ENCODE peak calls at places on chromosomes 3 and 15, in five cellular contexts. O is activated CD8-positive, alpha-beta memory T cell treated with anti-CD3 and anti-CD28 coated beads for 48 hours; H is NCI-H1092 treated with DMSO at 0.1 percent for 48 hours; U is caudate nucleus; C is A549. K is an unnamed sample.

GRCh38 chr3:183098538-183099025 is 714 bp downstream of the MCCC1 start:
- DNase-seq in O (no peak), H (peak; percentile 23), C (no peak), U (no peak), K (no peak)

GRCh38 chr3:171801738-171802600 is 8.3 kb downstream of the PLD1 start:
- DNase-seq in C (peak; percentile 59), O (no peak), H (no peak), U (no peak), K (no peak)

GRCh38 chr3:31488475-31489017 is 44.2 kb upstream of the STT3B start:
- DNase-seq in C (no peak), O (no peak), U (no peak), H (no peak), K (no peak)

GRCh38 chr15:63389902-63390301 is 8.3 kb upstream of the CA12 start:
- DNase-seq in H (peak; percentile 87), C (no peak), O (no peak), U (no peak), K (no peak)

GRCh38 chr3:143851331-143852017 is 3.2 kb upstream of the SLC9A9 start:
- DNase-seq in C (no peak), U (no peak), O (no peak), H (no peak), K (no peak)

GRCh38 chr15:72057548-72058091 is 60.3 kb downstream of the MYO9A start:
- DNase-seq in H (no peak), C (no peak), O (no peak), U (no peak), K (no peak)

GRCh38 chr3:170355738-170356595 is 1.5 kb upstream of the SKIL start:
- DNase-seq in O (no peak), U (peak; percentile 56), C (peak; percentile 66), H (peak; percentile 55), K (peak; percentile 69)

GRCh38 chr15:50906954-50907865 is 1.3 kb upstream of the AP4E1 start:
- DNase-seq in O (peak; percentile 55), C (peak; percentile 29), U (no peak), H (no peak), K (no peak)

GRCh38 chr3:101978348-101978747 is 129.0 kb downstream of the NFKBIZ start:
- DNase-seq in U (no peak), C (no peak), H (no peak), O (no peak), K (no peak)

GRCh38 chr3:134372405-134373277 is 1.6 kb downstream of the AMOTL2 start:
- DNase-seq in C (no peak), U (no peak), O (no peak), H (no peak), K (no peak)

GRCh38 chr3:46467562-46467961 is 2.9 kb upstream of the LTF start:
- DNase-seq in C (no peak), U (no peak), O (no peak), H (no peak), K (no peak)

GRCh38 chr3:31968927-31969418 is 12.1 kb downstream of the OSBPL10 start:
- DNase-seq in H (no peak), U (no peak), O (no peak), C (peak; percentile 90), K (no peak)

GRCh38 chr15:57649138-57649537 is 57.4 kb upstream of the POLR2M start:
- DNase-seq in C (no peak), U (no peak), O (no peak), H (no peak), K (no peak)

GRCh38 chr3:27345493-27345892 is 23.7 kb downstream of the NEK10 start:
- DNase-seq in H (no peak), U (no peak), C (no peak), O (no peak), K (no peak)

GRCh38 chr3:184156522-184156955 is 1.4 kb downstream of the DVL3 start:
- DNase-seq in U (peak; percentile 45), C (no peak), O (no peak), H (peak; percentile 18), K (peak; percentile 33)

GRCh38 chr15:69987492-69988482 is 109.9 kb downstream of the TLE3 start:
- DNase-seq in O (no peak), H (peak; percentile 28), U (no peak), C (peak; percentile 29), K (no peak)

GRCh38 chr3:87167634-87168456 is 59.3 kb upstream of the CHMP2B start:
- DNase-seq in O (no peak), H (peak; percentile 38), C (peak; percentile 65), U (peak; percentile 3), K (no peak)

GRCh38 chr3:124860599-124860998 is 26.6 kb downstream of the ITGB5 start:
- DNase-seq in U (no peak), H (no peak), C (peak; percentile 94), O (no peak), K (no peak)

GRCh38 chr3:132236701-132237651 is 80.2 kb upstream of the ACP3 start:
- DNase-seq in H (no peak), C (no peak), U (no peak), O (no peak), K (no peak)

GRCh38 chr15:56261854-56262509 is 18.3 kb upstream of the RFX7 start:
- DNase-seq in H (no peak), U (no peak), C (peak; percentile 59), O (no peak), K (no peak)

GRCh38 chr3:16248556-16248955 is 16.2 kb downstream of the DPH3 start:
- DNase-seq in H (no peak), C (no peak), U (peak; percentile 45), O (no peak), K (no peak)

GRCh38 chr15:57297163-57297593 is 79.1 kb upstream of the CGNL1 start:
- DNase-seq in H (no peak), U (no peak), C (no peak), O (no peak), K (no peak)

GRCh38 chr3:172142074-172143059 is 103.0 kb downstream of the FNDC3B start:
- DNase-seq in C (peak; percentile 84), H (no peak), O (no peak), U (no peak), K (no peak)

GRCh38 chr3:56484096-56484495 is 15.8 kb upstream of the ERC2 start:
- DNase-seq in O (no peak), U (no peak), H (peak; percentile 28), C (no peak), K (no peak)

K was measured in amygdala.